ENCODE peak calls at places on chromosomes 12 and 14, in ten cellular contexts. One of them, this sample, is unnamed.

GRCh38 chr12:80412343-80412953 is 31.6 kb upstream of the PTPRQ start:
- DNase-seq in left lung: no peak
- DNase-seq in effector memory CD4-positive, alpha-beta T cell: no peak
- DNase-seq in SJSA1: no peak
- DNase-seq in CD8-positive, alpha-beta memory T cell: no peak
- DNase-seq in testis: no peak
- DNase-seq in GM23248: peak
- DNase-seq in mesendoderm: peak
- DNase-seq in naive thymus-derived CD4-positive, alpha-beta T cell: no peak
- DNase-seq in RWPE1: peak
- DNase-seq in this sample: no peak

GRCh38 chr12:56590237-56590830 is 39.8 kb downstream of the BAZ2A start:
- DNase-seq in effector memory CD4-positive, alpha-beta T cell: no peak
- DNase-seq in CD8-positive, alpha-beta memory T cell: no peak
- DNase-seq in left lung: no peak
- DNase-seq in GM23248: peak
- DNase-seq in SJSA1: no peak
- DNase-seq in RWPE1: no peak
- DNase-seq in mesendoderm: peak
- DNase-seq in naive thymus-derived CD4-positive, alpha-beta T cell: no peak
- DNase-seq in testis: peak
- DNase-seq in this sample: no peak

GRCh38 chr12:49664591-49665146 is 41.3 kb downstream of the PRPF40B start:
- DNase-seq in GM23248: peak
- DNase-seq in naive thymus-derived CD4-positive, alpha-beta T cell: no peak
- DNase-seq in mesendoderm: peak
- DNase-seq in RWPE1: no peak
- DNase-seq in left lung: no peak
- DNase-seq in CD8-positive, alpha-beta memory T cell: no peak
- DNase-seq in effector memory CD4-positive, alpha-beta T cell: no peak
- DNase-seq in testis: no peak
- DNase-seq in SJSA1: no peak
- DNase-seq in this sample: no peak

GRCh38 chr14:64983439-64984310 is 3.0 kb upstream of the FNTB start:
- DNase-seq in naive thymus-derived CD4-positive, alpha-beta T cell: no peak
- DNase-seq in left lung: no peak
- DNase-seq in CD8-positive, alpha-beta memory T cell: peak
- DNase-seq in effector memory CD4-positive, alpha-beta T cell: no peak
- DNase-seq in mesendoderm: peak
- DNase-seq in GM23248: peak
- DNase-seq in testis: peak
- DNase-seq in SJSA1: no peak
- DNase-seq in RWPE1: peak
- DNase-seq in this sample: no peak

GRCh38 chr14:25237845-25238244 is 187.9 kb upstream of the STXBP6 start:
- DNase-seq in effector memory CD4-positive, alpha-beta T cell: no peak
- DNase-seq in left lung: no peak
- DNase-seq in SJSA1: no peak
- DNase-seq in CD8-positive, alpha-beta memory T cell: no peak
- DNase-seq in mesendoderm: peak
- DNase-seq in GM23248: peak
- DNase-seq in naive thymus-derived CD4-positive, alpha-beta T cell: no peak
- DNase-seq in testis: peak
- DNase-seq in RWPE1: no peak
- DNase-seq in this sample: no peak

GRCh38 chr12:39638178-39638577 is 18.6 kb upstream of the ABCD2 start:
- DNase-seq in testis: no peak
- DNase-seq in CD8-positive, alpha-beta memory T cell: no peak
- DNase-seq in RWPE1: no peak
- DNase-seq in effector memory CD4-positive, alpha-beta T cell: no peak
- DNase-seq in mesendoderm: no peak
- DNase-seq in GM23248: no peak
- DNase-seq in SJSA1: no peak
- DNase-seq in naive thymus-derived CD4-positive, alpha-beta T cell: no peak
- DNase-seq in left lung: no peak
- DNase-seq in this sample: no peak

GRCh38 chr12:109875572-109876131 is 4.7 kb downstream of the GLTP start:
- DNase-seq in testis: no peak
- DNase-seq in left lung: no peak
- DNase-seq in RWPE1: peak
- DNase-seq in mesendoderm: no peak
- DNase-seq in effector memory CD4-positive, alpha-beta T cell: no peak
- DNase-seq in CD8-positive, alpha-beta memory T cell: no peak
- DNase-seq in GM23248: no peak
- DNase-seq in naive thymus-derived CD4-positive, alpha-beta T cell: no peak
- DNase-seq in SJSA1: no peak
- DNase-seq in this sample: no peak

GRCh38 chr14:72904840-72905561 is 11.1 kb upstream of the DPF3 start:
- DNase-seq in mesendoderm: peak
- DNase-seq in SJSA1: peak
- DNase-seq in testis: peak
- DNase-seq in CD8-positive, alpha-beta memory T cell: peak
- DNase-seq in GM23248: peak
- DNase-seq in left lung: no peak
- DNase-seq in effector memory CD4-positive, alpha-beta T cell: peak
- DNase-seq in RWPE1: peak
- DNase-seq in naive thymus-derived CD4-positive, alpha-beta T cell: peak
- DNase-seq in this sample: peak

GRCh38 chr12:81176796-81177195 is 98.9 kb downstream of the ACSS3 start:
- DNase-seq in naive thymus-derived CD4-positive, alpha-beta T cell: no peak
- DNase-seq in CD8-positive, alpha-beta memory T cell: no peak
- DNase-seq in RWPE1: no peak
- DNase-seq in SJSA1: no peak
- DNase-seq in GM23248: peak
- DNase-seq in effector memory CD4-positive, alpha-beta T cell: no peak
- DNase-seq in testis: no peak
- DNase-seq in mesendoderm: peak
- DNase-seq in left lung: no peak
- DNase-seq in this sample: no peak

GRCh38 chr12:60205500-60205899 is 609.7 kb downstream of the SLC16A7 start:
- DNase-seq in GM23248: peak
- DNase-seq in effector memory CD4-positive, alpha-beta T cell: no peak
- DNase-seq in SJSA1: peak
- DNase-seq in mesendoderm: peak
- DNase-seq in testis: no peak
- DNase-seq in naive thymus-derived CD4-positive, alpha-beta T cell: no peak
- DNase-seq in CD8-positive, alpha-beta memory T cell: no peak
- DNase-seq in left lung: no peak
- DNase-seq in RWPE1: no peak
- DNase-seq in this sample: no peak

DNA sequence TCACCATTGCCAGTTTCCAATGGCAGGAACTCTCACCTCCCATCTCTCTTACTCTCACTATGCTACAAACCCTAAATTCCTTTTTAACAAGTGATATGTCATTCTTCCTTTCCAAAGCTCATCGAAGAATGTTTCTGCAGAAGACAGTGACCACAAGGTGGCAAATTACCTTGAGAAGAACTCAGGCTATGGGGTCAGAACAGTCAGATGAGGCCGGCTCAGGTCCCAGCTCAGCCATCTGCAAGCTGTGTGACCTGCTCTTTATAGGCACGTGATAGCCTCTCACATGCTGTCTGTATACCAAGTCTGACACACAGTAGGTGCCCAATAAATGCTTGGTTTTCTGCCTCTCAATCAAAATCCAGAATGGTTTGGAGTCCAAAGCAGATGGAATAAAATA is 80.7 kb downstream of the FOXN3 start:
- DNase-seq in mesendoderm: peak
- DNase-seq in CD8-positive, alpha-beta memory T cell: no peak
- DNase-seq in SJSA1: no peak
- DNase-seq in GM23248: no peak
- DNase-seq in RWPE1: no peak
- DNase-seq in left lung: no peak
- DNase-seq in testis: no peak
- DNase-seq in naive thymus-derived CD4-positive, alpha-beta T cell: no peak
- DNase-seq in effector memory CD4-positive, alpha-beta T cell: no peak
- DNase-seq in this sample: no peak
- H3K27ac ChIP-seq in mesendoderm: no peak
- H3K27ac ChIP-seq in CD8-positive, alpha-beta memory T cell: no peak
- H3K27ac ChIP-seq in SJSA1: no peak
- H3K27ac ChIP-seq in GM23248: no peak
- H3K27ac ChIP-seq in RWPE1: no peak
- H3K27ac ChIP-seq in left lung: no peak
- H3K27ac ChIP-seq in testis: no peak
- H3K27ac ChIP-seq in naive thymus-derived CD4-positive, alpha-beta T cell: no peak
- H3K27ac ChIP-seq in effector memory CD4-positive, alpha-beta T cell: no peak
- H3K27ac ChIP-seq in this sample: no peak

GRCh38 chr12:29582677-29583076 is 85.2 kb upstream of the OVCH1 start:
- DNase-seq in GM23248: peak
- DNase-seq in mesendoderm: no peak
- DNase-seq in SJSA1: no peak
- DNase-seq in naive thymus-derived CD4-positive, alpha-beta T cell: no peak
- DNase-seq in testis: no peak
- DNase-seq in RWPE1: no peak
- DNase-seq in left lung: no peak
- DNase-seq in CD8-positive, alpha-beta memory T cell: no peak
- DNase-seq in effector memory CD4-positive, alpha-beta T cell: no peak
- DNase-seq in this sample: no peak
- H3K27ac ChIP-seq in GM23248: no peak
- H3K27ac ChIP-seq in mesendoderm: no peak
- H3K27ac ChIP-seq in SJSA1: no peak
- H3K27ac ChIP-seq in naive thymus-derived CD4-positive, alpha-beta T cell: no peak
- H3K27ac ChIP-seq in testis: peak
- H3K27ac ChIP-seq in RWPE1: no peak
- H3K27ac ChIP-seq in left lung: peak
- H3K27ac ChIP-seq in CD8-positive, alpha-beta memory T cell: no peak
- H3K27ac ChIP-seq in effector memory CD4-positive, alpha-beta T cell: no peak
- H3K27ac ChIP-seq in this sample: peak

DNA sequence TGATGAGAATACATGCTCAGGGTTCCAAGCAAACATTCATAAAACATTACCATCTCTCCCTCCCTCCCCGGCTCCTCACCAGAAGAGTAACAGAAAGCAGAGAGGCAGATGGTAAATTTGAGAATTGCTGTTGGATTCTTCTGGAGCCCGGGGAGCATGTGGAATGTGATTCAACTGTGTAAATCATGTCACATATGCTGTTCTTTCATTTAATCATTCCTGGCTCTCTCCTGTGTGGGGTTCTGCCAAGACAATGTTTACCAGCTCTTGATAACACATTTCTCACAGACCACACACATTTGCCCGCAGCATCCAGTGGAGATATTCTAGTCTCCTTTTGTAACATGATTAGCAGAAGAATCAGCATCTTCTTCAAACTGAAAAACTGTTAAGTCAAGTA is 23.4 kb upstream of the NR2C1 start:
- DNase-seq in left lung: no peak
- DNase-seq in naive thymus-derived CD4-positive, alpha-beta T cell: no peak
- DNase-seq in effector memory CD4-positive, alpha-beta T cell: no peak
- DNase-seq in mesendoderm: no peak
- DNase-seq in GM23248: no peak
- DNase-seq in CD8-positive, alpha-beta memory T cell: no peak
- DNase-seq in RWPE1: no peak
- DNase-seq in testis: peak
- DNase-seq in SJSA1: peak
- DNase-seq in this sample: no peak
- H3K27ac ChIP-seq in left lung: no peak
- H3K27ac ChIP-seq in naive thymus-derived CD4-positive, alpha-beta T cell: no peak
- H3K27ac ChIP-seq in effector memory CD4-positive, alpha-beta T cell: no peak
- H3K27ac ChIP-seq in mesendoderm: no peak
- H3K27ac ChIP-seq in GM23248: no peak
- H3K27ac ChIP-seq in CD8-positive, alpha-beta memory T cell: no peak
- H3K27ac ChIP-seq in RWPE1: no peak
- H3K27ac ChIP-seq in testis: no peak
- H3K27ac ChIP-seq in SJSA1: peak
- H3K27ac ChIP-seq in this sample: no peak

GRCh38 chr12:89370411-89370810 is 18.1 kb upstream of the DUSP6 start:
- DNase-seq in effector memory CD4-positive, alpha-beta T cell: no peak
- DNase-seq in testis: no peak
- DNase-seq in SJSA1: no peak
- DNase-seq in left lung: no peak
- DNase-seq in naive thymus-derived CD4-positive, alpha-beta T cell: no peak
- DNase-seq in GM23248: peak
- DNase-seq in RWPE1: no peak
- DNase-seq in CD8-positive, alpha-beta memory T cell: no peak
- DNase-seq in mesendoderm: no peak
- DNase-seq in this sample: no peak
- H3K27ac ChIP-seq in effector memory CD4-positive, alpha-beta T cell: no peak
- H3K27ac ChIP-seq in testis: no peak
- H3K27ac ChIP-seq in SJSA1: peak
- H3K27ac ChIP-seq in left lung: no peak
- H3K27ac ChIP-seq in naive thymus-derived CD4-positive, alpha-beta T cell: no peak
- H3K27ac ChIP-seq in GM23248: peak
- H3K27ac ChIP-seq in RWPE1: peak
- H3K27ac ChIP-seq in CD8-positive, alpha-beta memory T cell: no peak
- H3K27ac ChIP-seq in mesendoderm: no peak
- H3K27ac ChIP-seq in this sample: no peak

GRCh38 chr12:88575361-88575959 is 4.8 kb downstream of the KITLG start:
- DNase-seq in SJSA1: no peak
- DNase-seq in effector memory CD4-positive, alpha-beta T cell: no peak
- DNase-seq in CD8-positive, alpha-beta memory T cell: no peak
- DNase-seq in RWPE1: no peak
- DNase-seq in naive thymus-derived CD4-positive, alpha-beta T cell: no peak
- DNase-seq in left lung: no peak
- DNase-seq in testis: no peak
- DNase-seq in mesendoderm: no peak
- DNase-seq in GM23248: no peak
- DNase-seq in this sample: no peak
- H3K27ac ChIP-seq in SJSA1: no peak
- H3K27ac ChIP-seq in effector memory CD4-positive, alpha-beta T cell: no peak
- H3K27ac ChIP-seq in CD8-positive, alpha-beta memory T cell: no peak
- H3K27ac ChIP-seq in RWPE1: no peak
- H3K27ac ChIP-seq in naive thymus-derived CD4-positive, alpha-beta T cell: no peak
- H3K27ac ChIP-seq in left lung: no peak
- H3K27ac ChIP-seq in testis: no peak
- H3K27ac ChIP-seq in mesendoderm: no peak
- H3K27ac ChIP-seq in GM23248: no peak
- H3K27ac ChIP-seq in this sample: no peak

GRCh38 chr12:103517161-103517560 is 21.4 kb upstream of the C12orf42 start:
- DNase-seq in left lung: no peak
- DNase-seq in GM23248: no peak
- DNase-seq in effector memory CD4-positive, alpha-beta T cell: no peak
- DNase-seq in testis: no peak
- DNase-seq in CD8-positive, alpha-beta memory T cell: no peak
- DNase-seq in mesendoderm: no peak
- DNase-seq in naive thymus-derived CD4-positive, alpha-beta T cell: no peak
- DNase-seq in SJSA1: no peak
- DNase-seq in RWPE1: no peak
- DNase-seq in this sample: no peak
- H3K27ac ChIP-seq in left lung: no peak
- H3K27ac ChIP-seq in GM23248: no peak
- H3K27ac ChIP-seq in effector memory CD4-positive, alpha-beta T cell: no peak
- H3K27ac ChIP-seq in testis: no peak
- H3K27ac ChIP-seq in CD8-positive, alpha-beta memory T cell: no peak
- H3K27ac ChIP-seq in mesendoderm: no peak
- H3K27ac ChIP-seq in naive thymus-derived CD4-positive, alpha-beta T cell: no peak
- H3K27ac ChIP-seq in SJSA1: no peak
- H3K27ac ChIP-seq in RWPE1: no peak
- H3K27ac ChIP-seq in this sample: no peak

GRCh38 chr12:122030427-122030825 is 8.7 kb downstream of the BCL7A start:
- DNase-seq in left lung: no peak
- DNase-seq in mesendoderm: no peak
- DNase-seq in CD8-positive, alpha-beta memory T cell: no peak
- DNase-seq in effector memory CD4-positive, alpha-beta T cell: no peak
- DNase-seq in SJSA1: no peak
- DNase-seq in GM23248: no peak
- DNase-seq in RWPE1: no peak
- DNase-seq in testis: no peak
- DNase-seq in naive thymus-derived CD4-positive, alpha-beta T cell: no peak
- DNase-seq in this sample: no peak
- H3K27ac ChIP-seq in left lung: no peak
- H3K27ac ChIP-seq in mesendoderm: no peak
- H3K27ac ChIP-seq in CD8-positive, alpha-beta memory T cell: no peak
- H3K27ac ChIP-seq in effector memory CD4-positive, alpha-beta T cell: no peak
- H3K27ac ChIP-seq in SJSA1: no peak
- H3K27ac ChIP-seq in GM23248: no peak
- H3K27ac ChIP-seq in RWPE1: peak
- H3K27ac ChIP-seq in testis: no peak
- H3K27ac ChIP-seq in naive thymus-derived CD4-positive, alpha-beta T cell: no peak
- H3K27ac ChIP-seq in this sample: no peak

This sample was measured in coronary artery.